ENCODE peak calls at places on chromosomes 6 and 20, in ten cellular contexts. One of them, this sample, is unnamed. For H3K4me1, the result is how much of the 10 kb centered on the place peaks cover.

GRCh38 chr6:132147530-132148011 is 196.4 kb upstream of the CCN2 start:
- DNase-seq in mucosa of descending colon: no peak
- DNase-seq in CD4-positive, alpha-beta memory T cell: no peak
- DNase-seq in right cardiac atrium: no peak
- DNase-seq in fibroblast of lung: no peak
- DNase-seq in ovary: no peak
- DNase-seq in A673: peak
- DNase-seq in IMR-90: peak
- DNase-seq in testis: no peak
- DNase-seq in kidney: no peak
- DNase-seq in this sample: no peak

GRCh38 chr20:57633945-57634491 is 13.8 kb upstream of the ZBP1 start:
- DNase-seq in mucosa of descending colon: no peak
- DNase-seq in CD4-positive, alpha-beta memory T cell: peak
- DNase-seq in right cardiac atrium: no peak
- DNase-seq in fibroblast of lung: no peak
- DNase-seq in ovary: no peak
- DNase-seq in A673: no peak
- DNase-seq in IMR-90: no peak
- DNase-seq in testis: no peak
- DNase-seq in kidney: peak
- DNase-seq in this sample: no peak

GRCh38 chr6:107114213-107114871 is 973 bp downstream of the BEND3 start:
- DNase-seq in mucosa of descending colon: peak
- DNase-seq in CD4-positive, alpha-beta memory T cell: peak
- DNase-seq in right cardiac atrium: peak
- DNase-seq in fibroblast of lung: peak
- DNase-seq in ovary: peak
- DNase-seq in A673: peak
- DNase-seq in IMR-90: peak
- DNase-seq in testis: peak
- DNase-seq in kidney: peak
- DNase-seq in this sample: peak

GRCh38 chr6:44663860-44664584 is 276.5 kb downstream of the CDC5L start:
- DNase-seq in mucosa of descending colon: no peak
- DNase-seq in CD4-positive, alpha-beta memory T cell: no peak
- DNase-seq in right cardiac atrium: no peak
- DNase-seq in fibroblast of lung: no peak
- DNase-seq in ovary: no peak
- DNase-seq in A673: no peak
- DNase-seq in IMR-90: no peak
- DNase-seq in testis: no peak
- DNase-seq in kidney: no peak
- DNase-seq in this sample: no peak

GRCh38 chr20:4076671-4077070 is 61.3 kb upstream of the RNF24 start:
- DNase-seq in mucosa of descending colon: no peak
- DNase-seq in CD4-positive, alpha-beta memory T cell: no peak
- DNase-seq in right cardiac atrium: no peak
- DNase-seq in fibroblast of lung: peak
- DNase-seq in ovary: no peak
- DNase-seq in A673: peak
- DNase-seq in IMR-90: peak
- DNase-seq in testis: no peak
- DNase-seq in kidney: no peak
- DNase-seq in this sample: no peak

GRCh38 chr6:35601331-35602132 is 87.2 kb downstream of the FKBP5 start:
- DNase-seq in mucosa of descending colon: no peak
- DNase-seq in CD4-positive, alpha-beta memory T cell: peak
- DNase-seq in right cardiac atrium: no peak
- DNase-seq in fibroblast of lung: peak
- DNase-seq in ovary: peak
- DNase-seq in A673: peak
- DNase-seq in IMR-90: peak
- DNase-seq in testis: peak
- DNase-seq in kidney: no peak
- DNase-seq in this sample: no peak

GRCh38 chr6:31399589-31400466 is 3.6 kb upstream of the MICA start:
- DNase-seq in mucosa of descending colon: peak
- DNase-seq in CD4-positive, alpha-beta memory T cell: peak
- DNase-seq in right cardiac atrium: peak
- DNase-seq in fibroblast of lung: peak
- DNase-seq in ovary: peak
- DNase-seq in A673: peak
- DNase-seq in IMR-90: peak
- DNase-seq in testis: peak
- DNase-seq in kidney: peak
- DNase-seq in this sample: peak

GRCh38 chr20:16710781-16711180 is 19.0 kb upstream of the SNRPB2 start:
- DNase-seq in mucosa of descending colon: no peak
- DNase-seq in CD4-positive, alpha-beta memory T cell: no peak
- DNase-seq in right cardiac atrium: no peak
- DNase-seq in fibroblast of lung: no peak
- DNase-seq in ovary: no peak
- DNase-seq in A673: no peak
- DNase-seq in IMR-90: no peak
- DNase-seq in testis: no peak
- DNase-seq in kidney: no peak
- DNase-seq in this sample: no peak

GRCh38 chr6:125271486-125272159 is 30.1 kb downstream of the HDDC2 start:
- DNase-seq in mucosa of descending colon: no peak
- DNase-seq in CD4-positive, alpha-beta memory T cell: no peak
- DNase-seq in right cardiac atrium: no peak
- DNase-seq in fibroblast of lung: no peak
- DNase-seq in ovary: no peak
- DNase-seq in A673: no peak
- DNase-seq in IMR-90: no peak
- DNase-seq in testis: no peak
- DNase-seq in kidney: no peak
- DNase-seq in this sample: no peak

GRCh38 chr6:170201361-170201760 is 89.5 kb downstream of the DLL1 start:
- DNase-seq in mucosa of descending colon: no peak
- DNase-seq in CD4-positive, alpha-beta memory T cell: no peak
- DNase-seq in right cardiac atrium: no peak
- DNase-seq in fibroblast of lung: no peak
- DNase-seq in ovary: peak
- DNase-seq in A673: no peak
- DNase-seq in IMR-90: no peak
- DNase-seq in testis: no peak
- DNase-seq in kidney: no peak
- DNase-seq in this sample: no peak

GRCh38 chr6:30725713-30726505 is 5.8 kb downstream of the TUBB start:
- DNase-seq in mucosa of descending colon: no peak
- DNase-seq in CD4-positive, alpha-beta memory T cell: no peak
- DNase-seq in right cardiac atrium: no peak
- DNase-seq in fibroblast of lung: peak
- DNase-seq in ovary: no peak
- DNase-seq in A673: peak
- DNase-seq in IMR-90: peak
- DNase-seq in testis: no peak
- DNase-seq in kidney: no peak
- DNase-seq in this sample: no peak

GRCh38 chr6:118908441-118908840 is 14.5 kb downstream of the ASF1A start:
- DNase-seq in mucosa of descending colon: no peak
- DNase-seq in CD4-positive, alpha-beta memory T cell: no peak
- DNase-seq in right cardiac atrium: no peak
- DNase-seq in fibroblast of lung: no peak
- DNase-seq in ovary: no peak
- DNase-seq in A673: no peak
- DNase-seq in IMR-90: peak
- DNase-seq in testis: no peak
- DNase-seq in kidney: no peak
- DNase-seq in this sample: no peak

GRCh38 chr6:5339757-5340156 is 78.4 kb downstream of the FARS2 start:
- DNase-seq in mucosa of descending colon: no peak
- DNase-seq in CD4-positive, alpha-beta memory T cell: no peak
- DNase-seq in right cardiac atrium: no peak
- DNase-seq in fibroblast of lung: no peak
- DNase-seq in ovary: no peak
- DNase-seq in A673: no peak
- DNase-seq in IMR-90: no peak
- DNase-seq in testis: no peak
- DNase-seq in kidney: no peak
- DNase-seq in this sample: no peak

GRCh38 chr6:5337573-5337972 is 76.3 kb downstream of the FARS2 start:
- DNase-seq in mucosa of descending colon: no peak
- DNase-seq in CD4-positive, alpha-beta memory T cell: no peak
- DNase-seq in right cardiac atrium: no peak
- DNase-seq in fibroblast of lung: peak
- DNase-seq in ovary: no peak
- DNase-seq in A673: peak
- DNase-seq in IMR-90: peak
- DNase-seq in testis: no peak
- DNase-seq in kidney: no peak
- DNase-seq in this sample: no peak

GRCh38 chr6:5335020-5335419 is 73.7 kb downstream of the FARS2 start:
- DNase-seq in mucosa of descending colon: no peak
- DNase-seq in CD4-positive, alpha-beta memory T cell: no peak
- DNase-seq in right cardiac atrium: no peak
- DNase-seq in fibroblast of lung: no peak
- DNase-seq in ovary: no peak
- DNase-seq in A673: no peak
- DNase-seq in IMR-90: no peak
- DNase-seq in testis: no peak
- DNase-seq in kidney: no peak
- DNase-seq in this sample: no peak

GRCh38 chr6:5341845-5342244 is 80.5 kb downstream of the FARS2 start:
- DNase-seq in mucosa of descending colon: no peak
- DNase-seq in CD4-positive, alpha-beta memory T cell: no peak
- DNase-seq in right cardiac atrium: no peak
- DNase-seq in fibroblast of lung: no peak
- DNase-seq in ovary: no peak
- DNase-seq in A673: no peak
- DNase-seq in IMR-90: no peak
- DNase-seq in testis: no peak
- DNase-seq in kidney: no peak
- DNase-seq in this sample: no peak

DNA sequence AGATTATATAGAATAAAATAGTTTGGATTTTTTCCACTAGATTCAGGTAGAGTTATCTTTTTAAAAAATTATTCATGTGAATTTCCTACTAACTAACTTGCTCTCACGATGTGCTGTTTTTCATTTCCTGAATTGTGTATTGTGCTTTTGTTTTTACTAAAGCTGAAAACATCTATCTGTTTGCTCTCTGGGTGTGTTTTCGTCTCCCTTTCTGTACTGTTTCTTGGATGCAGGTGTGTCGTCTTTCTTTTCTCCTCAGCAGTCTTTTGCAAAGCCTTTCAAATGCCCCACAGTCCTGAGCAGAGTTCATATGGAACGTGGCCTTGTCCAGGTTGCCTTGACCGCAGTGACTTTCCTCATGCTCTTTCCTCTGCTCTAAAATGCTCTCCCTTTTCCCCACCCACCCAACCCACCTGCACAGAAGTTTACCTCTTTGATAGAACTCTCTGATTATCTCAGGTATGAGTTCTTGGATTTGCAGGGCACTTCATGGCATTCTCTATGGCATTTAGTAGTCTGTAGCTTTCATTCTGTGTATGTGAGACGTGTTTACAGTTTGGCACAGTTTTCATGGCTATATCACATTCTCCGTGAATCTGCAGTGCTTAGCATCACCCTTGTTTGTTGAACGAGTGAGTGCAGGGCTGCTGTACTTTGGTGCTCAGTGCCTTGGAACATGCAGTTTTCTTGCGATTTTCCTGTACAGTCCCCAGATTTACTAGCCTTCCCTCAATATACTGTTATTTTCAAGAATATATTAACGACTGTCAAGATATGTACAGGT is 77.1 kb downstream of the FARS2 start:
- DNase-seq in mucosa of descending colon: no peak
- DNase-seq in CD4-positive, alpha-beta memory T cell: no peak
- DNase-seq in right cardiac atrium: no peak
- DNase-seq in fibroblast of lung: no peak
- DNase-seq in ovary: no peak
- DNase-seq in A673: no peak
- DNase-seq in IMR-90: no peak
- DNase-seq in testis: no peak
- DNase-seq in kidney: no peak
- DNase-seq in this sample: no peak
- H3K4me1 ChIP-seq in mucosa of descending colon: under half
- H3K4me1 ChIP-seq in CD4-positive, alpha-beta memory T cell: under half
- H3K4me1 ChIP-seq in right cardiac atrium: under half
- H3K4me1 ChIP-seq in fibroblast of lung: under half
- H3K4me1 ChIP-seq in ovary: under half
- H3K4me1 ChIP-seq in A673: under half
- H3K4me1 ChIP-seq in IMR-90: under half
- H3K4me1 ChIP-seq in testis: under half
- H3K4me1 ChIP-seq in kidney: under half
- H3K4me1 ChIP-seq in this sample: under half

GRCh38 chr6:11162262-11162661 is 50.7 kb upstream of the ERVFRD-1 start:
- DNase-seq in mucosa of descending colon: no peak
- DNase-seq in CD4-positive, alpha-beta memory T cell: no peak
- DNase-seq in right cardiac atrium: no peak
- DNase-seq in fibroblast of lung: no peak
- DNase-seq in ovary: no peak
- DNase-seq in A673: no peak
- DNase-seq in IMR-90: no peak
- DNase-seq in testis: no peak
- DNase-seq in kidney: no peak
- DNase-seq in this sample: no peak
- H3K4me1 ChIP-seq in mucosa of descending colon: under half
- H3K4me1 ChIP-seq in CD4-positive, alpha-beta memory T cell: under half
- H3K4me1 ChIP-seq in right cardiac atrium: under half
- H3K4me1 ChIP-seq in fibroblast of lung: under half
- H3K4me1 ChIP-seq in ovary: under half
- H3K4me1 ChIP-seq in A673: under half
- H3K4me1 ChIP-seq in IMR-90: under half
- H3K4me1 ChIP-seq in testis: under half
- H3K4me1 ChIP-seq in kidney: under half
- H3K4me1 ChIP-seq in this sample: under half

GRCh38 chr6:34475167-34476047 is 9.5 kb downstream of the PACSIN1 start:
- DNase-seq in mucosa of descending colon: no peak
- DNase-seq in CD4-positive, alpha-beta memory T cell: no peak
- DNase-seq in right cardiac atrium: no peak
- DNase-seq in fibroblast of lung: no peak
- DNase-seq in ovary: no peak
- DNase-seq in A673: no peak
- DNase-seq in IMR-90: peak
- DNase-seq in testis: no peak
- DNase-seq in kidney: no peak
- DNase-seq in this sample: no peak
- H3K4me1 ChIP-seq in mucosa of descending colon: under half
- H3K4me1 ChIP-seq in CD4-positive, alpha-beta memory T cell: under half
- H3K4me1 ChIP-seq in right cardiac atrium: under half
- H3K4me1 ChIP-seq in fibroblast of lung: under half
- H3K4me1 ChIP-seq in ovary: under half
- H3K4me1 ChIP-seq in A673: under half
- H3K4me1 ChIP-seq in IMR-90: under half
- H3K4me1 ChIP-seq in testis: under half
- H3K4me1 ChIP-seq in kidney: under half
- H3K4me1 ChIP-seq in this sample: under half

DNA sequence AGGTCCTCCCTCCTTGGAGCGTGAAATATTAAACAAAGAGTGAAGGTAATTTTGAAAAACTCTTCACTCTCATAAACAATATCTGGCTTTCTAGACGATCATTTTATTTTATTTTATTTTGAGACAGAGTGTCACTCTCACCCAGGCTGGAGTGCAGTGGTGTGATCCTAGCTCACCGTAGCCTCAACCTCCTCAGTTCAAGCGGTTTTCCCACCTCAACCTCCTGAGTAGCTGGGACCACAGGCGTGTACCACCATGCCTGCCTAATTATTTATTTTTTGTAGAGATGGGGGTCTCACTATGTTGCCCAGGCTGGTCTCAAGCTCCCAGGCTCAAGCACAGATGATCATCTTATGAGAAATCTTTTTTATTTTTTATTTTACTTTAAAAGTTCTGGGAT is 16.4 kb downstream of the ZNF831 start:
- DNase-seq in mucosa of descending colon: no peak
- DNase-seq in CD4-positive, alpha-beta memory T cell: no peak
- DNase-seq in right cardiac atrium: no peak
- DNase-seq in fibroblast of lung: no peak
- DNase-seq in ovary: no peak
- DNase-seq in A673: no peak
- DNase-seq in IMR-90: no peak
- DNase-seq in testis: no peak
- DNase-seq in kidney: no peak
- DNase-seq in this sample: no peak
- H3K4me1 ChIP-seq in mucosa of descending colon: under half
- H3K4me1 ChIP-seq in CD4-positive, alpha-beta memory T cell: half or more
- H3K4me1 ChIP-seq in right cardiac atrium: under half
- H3K4me1 ChIP-seq in fibroblast of lung: under half
- H3K4me1 ChIP-seq in ovary: under half
- H3K4me1 ChIP-seq in A673: under half
- H3K4me1 ChIP-seq in IMR-90: under half
- H3K4me1 ChIP-seq in testis: under half
- H3K4me1 ChIP-seq in kidney: under half
- H3K4me1 ChIP-seq in this sample: under half

This sample was measured in left lung.